ENCODE peak calls at places on chromosome 19, in ten cellular contexts. B, A, J, W, Y, I, E, X, M and R are unnamed samples.

GRCh38 chr19:6852001-6852400 is 35.4 kb upstream of the ADGRE1 start:
- DNase-seq in B (no peak), A (no peak), J (no peak), W (no peak), Y (no peak), I (no peak), E (no peak), X (no peak), M (no peak), R (no peak)

GRCh38 chr19:45355402-45355801 is 14.9 kb downstream of the KLC3 start:
- DNase-seq in B (no peak), A (no peak), J (no peak), W (no peak), Y (no peak), I (no peak), E (peak; percentile 28), X (no peak), M (no peak), R (no peak)

GRCh38 chr19:17517898-17518297 is 6.4 kb downstream of the PGLS start:
- DNase-seq in B (no peak), A (no peak), J (no peak), W (no peak), Y (no peak), I (no peak), E (no peak), X (no peak), M (no peak), R (no peak)

GRCh38 chr19:10946964-10947657 is 13.7 kb upstream of the SMARCA4 start:
- DNase-seq in B (no peak), A (no peak), J (no peak), W (no peak), Y (no peak), I (no peak), E (no peak), X (no peak), M (no peak), R (peak; percentile 45)

GRCh38 chr19:51158474-51159129 is 16.5 kb downstream of the SIGLEC7 start:
- DNase-seq in B (peak; percentile 33), A (peak; percentile 81), J (peak; percentile 39), W (no peak), Y (no peak), I (peak; percentile 2), E (peak; percentile 82), X (peak; percentile 93), M (no peak), R (no peak)

GRCh38 chr19:50167314-50167721 is 4.2 kb upstream of the IZUMO2 start:
- DNase-seq in B (no peak), A (no peak), J (no peak), W (no peak), Y (no peak), I (no peak), E (no peak), X (peak; percentile 12), M (no peak), R (no peak)

GRCh38 chr19:42149447-42150202 is 17.4 kb upstream of the POU2F2 start:
- DNase-seq in B (no peak), A (no peak), J (no peak), W (no peak), Y (no peak), I (no peak), E (peak; percentile 70), X (peak; percentile 26), M (no peak), R (no peak)

GRCh38 chr19:48342841-48343540 is 17.6 kb downstream of the EMP3 start:
- DNase-seq in B (peak; percentile 57), A (no peak), J (peak; percentile 57), W (no peak), Y (no peak), I (no peak), E (peak; percentile 37), X (no peak), M (no peak), R (no peak)

GRCh38 chr19:10107254-10107653 is 1.1 kb downstream of the PPAN start:
- DNase-seq in B (no peak), A (no peak), J (no peak), W (no peak), Y (no peak), I (no peak), E (no peak), X (no peak), M (no peak), R (no peak)

GRCh38 chr19:49921871-49922755 is 6.9 kb upstream of the ATF5 start:
- DNase-seq in B (peak; percentile 53), A (no peak), J (no peak), W (no peak), Y (no peak), I (no peak), E (peak; percentile 61), X (no peak), M (no peak), R (no peak)

GRCh38 chr19:9934132-9934950 is 2.0 kb downstream of the OLFM2 start:
- DNase-seq in B (peak; percentile 58), A (peak; percentile 87), J (peak; percentile 85), W (no peak), Y (peak; percentile 59), I (peak; percentile 42), E (peak; percentile 95), X (peak; percentile 95), M (peak; percentile 70), R (peak; percentile 85)

GRCh38 chr19:42613666-42614065 is 18.9 kb upstream of the CEACAM8 start:
- DNase-seq in B (no peak), A (no peak), J (no peak), W (no peak), Y (no peak), I (no peak), E (no peak), X (no peak), M (no peak), R (no peak)

GRCh38 chr19:18203408-18203862 is 407 bp downstream of the RAB3A start:
- DNase-seq in B (no peak), A (peak; percentile 47), J (peak; percentile 28), W (no peak), Y (peak; percentile 39), I (no peak), E (no peak), X (no peak), M (peak; percentile 65), R (no peak)

GRCh38 chr19:10662384-10663251 is 8.5 kb downstream of the ILF3 start:
- DNase-seq in B (no peak), A (peak; percentile 32), J (no peak), W (no peak), Y (no peak), I (no peak), E (peak; percentile 9), X (no peak), M (no peak), R (no peak)

GRCh38 chr19:41156207-41156606 is 36.8 kb upstream of the CYP2S1 start:
- DNase-seq in B (no peak), A (no peak), J (no peak), W (no peak), Y (no peak), I (no peak), E (no peak), X (no peak), M (no peak), R (no peak)

GRCh38 chr19:5536337-5536894 is 31.3 kb downstream of the TINCR start:
- DNase-seq in B (peak; percentile 25), A (no peak), J (peak; percentile 46), W (no peak), Y (peak; percentile 76), I (no peak), E (peak; percentile 97), X (peak; percentile 97), M (peak; percentile 66), R (no peak)

GRCh38 chr19:42965204-42965603 is 28.2 kb upstream of the PSG7 start:
- DNase-seq in B (peak; percentile 39), A (no peak), J (peak; percentile 45), W (no peak), Y (no peak), I (no peak), E (no peak), X (no peak), M (no peak), R (no peak)

GRCh38 chr19:28601723-28602440 is 611.1 kb downstream of the UQCRFS1 start:
- DNase-seq in B (no peak), A (no peak), J (no peak), W (no peak), Y (no peak), I (no peak), E (no peak), X (no peak), M (no peak), R (no peak)

GRCh38 chr19:18282788-18283141 is 1.3 kb upstream of the JUND start:
- DNase-seq in B (no peak), A (no peak), J (no peak), W (no peak), Y (no peak), I (no peak), E (no peak), X (no peak), M (no peak), R (no peak)

GRCh38 chr19:18417250-18418033 is 1.8 kb upstream of the SSBP4 start:
- DNase-seq in B (no peak), A (no peak), J (no peak), W (no peak), Y (peak; percentile 91), I (no peak), E (peak; percentile 97), X (peak; percentile 89), M (peak; percentile 40), R (no peak)

GRCh38 chr19:14370169-14370998 is 10.9 kb upstream of the ADGRE5 start:
- DNase-seq in B (no peak), A (peak; percentile 65), J (no peak), W (no peak), Y (no peak), I (no peak), E (no peak), X (no peak), M (no peak), R (no peak)

GRCh38 chr19:789473-790052 is 7.7 kb upstream of the PTBP1 start:
- DNase-seq in B (no peak), A (no peak), J (no peak), W (no peak), Y (peak; percentile 67), I (no peak), E (peak; percentile 78), X (peak; percentile 82), M (no peak), R (no peak)

GRCh38 chr19:6014551-6015135 is 36.7 kb upstream of the RANBP3 start:
- DNase-seq in B (no peak), A (no peak), J (no peak), W (no peak), Y (no peak), I (no peak), E (peak; percentile 26), X (no peak), M (no peak), R (no peak)

GRCh38 chr19:47726467-47726866 is 13.2 kb downstream of the EHD2 start:
- DNase-seq in B (no peak), A (no peak), J (no peak), W (no peak), Y (no peak), I (no peak), E (no peak), X (no peak), M (no peak), R (no peak)

GRCh38 chr19:38718747-38719543 is 25.3 kb downstream of the CAPN12 start:
- DNase-seq in B (no peak), A (no peak), J (no peak), W (no peak), Y (peak; percentile 70), I (no peak), E (peak; percentile 91), X (peak; percentile 74), M (peak; percentile 64), R (no peak)

GRCh38 chr19:1467512-1468273 is 11.3 kb downstream of the C19orf25 start:
- DNase-seq in B (no peak), A (no peak), J (no peak), W (no peak), Y (no peak), I (no peak), E (peak; percentile 89), X (no peak), M (no peak), R (no peak)

GRCh38 chr19:39492225-39492624 is 6.5 kb upstream of the DLL3 start:
- DNase-seq in B (no peak), A (no peak), J (no peak), W (no peak), Y (no peak), I (no peak), E (no peak), X (no peak), M (no peak), R (no peak)

GRCh38 chr19:55300821-55301458 is 17.1 kb downstream of the BRSK1 start:
- DNase-seq in B (no peak), A (no peak), J (no peak), W (no peak), Y (no peak), I (no peak), E (no peak), X (no peak), M (peak; percentile 2), R (no peak)